ENCODE peak calls at places on chromosomes 3 and 15, in nine cellular contexts. N is CD4-positive, alpha-beta T cell; I is stimulated activated CD8-positive, alpha-beta memory T cell treated with anti-CD3 and anti-CD28 coated beads, Interleukin-2, amount 100 ng/mL, for 1 hour; B is lung microvascular endothelial cell; A is T1000; W is tibial artery; C is AG08396; H is activated naive CD8-positive, alpha-beta T cell treated with anti-CD3 and anti-CD28 coated beads, Interleukin-2, amount 50 U/mL, for 24 hours; V is NCI-H460. O is an unnamed sample.

GRCh38 chr3:124097362-124098120 is 105.6 kb upstream of the ROPN1 start:
- DNase-seq in H (no peak), A (no peak), C (no peak), N (no peak), B (peak; percentile 67), W (no peak), V (no peak), I (no peak), O (no peak)

GRCh38 chr15:31303434-31304073 is 23.1 kb upstream of the KLF13 start:
- DNase-seq in V (no peak), H (no peak), W (peak; percentile 65), I (no peak), C (peak; percentile 12), A (no peak), B (no peak), N (no peak), O (peak; percentile 11)

GRCh38 chr3:129413687-129414506 is 14.5 kb downstream of the EFCAB12 start:
- DNase-seq in H (no peak), W (no peak), N (no peak), V (no peak), C (peak; percentile 85), B (peak; percentile 86), I (no peak), A (peak; percentile 9), O (peak; percentile 88)

GRCh38 chr15:28783873-28784272 is 64.6 kb downstream of the GOLGA6L7 start:
- DNase-seq in W (no peak), N (no peak), I (no peak), C (no peak), V (no peak), H (no peak), A (no peak), B (no peak), O (no peak)

GRCh38 chr3:128152419-128153155 is 694 bp upstream of the EEFSEC start:
- DNase-seq in B (peak; percentile 71), V (peak; percentile 58), I (no peak), W (no peak), A (no peak), C (no peak), H (no peak), N (no peak), O (no peak)

GRCh38 chr3:5233026-5233425 is 45.5 kb downstream of the EDEM1 start:
- DNase-seq in B (no peak), A (no peak), N (no peak), I (no peak), C (no peak), W (no peak), V (no peak), H (no peak), O (no peak)

GRCh38 chr3:30516238-30516637 is 90.2 kb upstream of the TGFBR2 start:
- DNase-seq in A (no peak), N (no peak), V (no peak), B (peak; percentile 67), C (no peak), W (no peak), H (no peak), I (no peak), O (no peak)

GRCh38 chr3:194270627-194271458 is 80.3 kb downstream of the CPN2 start:
- DNase-seq in I (no peak), C (peak; percentile 57), N (no peak), B (peak; percentile 96), W (peak; percentile 94), A (no peak), H (no peak), V (peak; percentile 15), O (peak; percentile 71)

GRCh38 chr3:137165117-137165806 is 207.5 kb downstream of the IL20RB start:
- DNase-seq in I (no peak), W (no peak), H (no peak), N (no peak), A (peak; percentile 0), C (peak; percentile 19), B (no peak), V (no peak), O (no peak)

GRCh38 chr3:171846594-171846993 is 3.4 kb downstream of the TMEM212 start:
- DNase-seq in B (peak; percentile 81), A (no peak), V (no peak), H (no peak), N (no peak), C (no peak), W (no peak), I (no peak), O (peak; percentile 51)

GRCh38 chr3:50978991-50979667 is 304.4 kb downstream of the DOCK3 start:
- DNase-seq in W (no peak), H (no peak), I (no peak), B (no peak), C (no peak), V (no peak), N (no peak), A (no peak), O (no peak)

GRCh38 chr3:146465713-146466465 is 3.5 kb downstream of the PLSCR2 start:
- DNase-seq in I (no peak), W (no peak), C (no peak), H (no peak), B (no peak), N (no peak), A (no peak), V (no peak), O (no peak)

GRCh38 chr3:16179771-16180736 is 5.6 kb downstream of the GALNT15 start:
- DNase-seq in N (no peak), B (no peak), I (no peak), H (no peak), C (peak; percentile 69), W (no peak), A (no peak), V (no peak), O (peak; percentile 60)

GRCh38 chr3:49357466-49358216 is 512 bp downstream of the GPX1 start:
- DNase-seq in B (peak; percentile 91), A (peak; percentile 59), N (peak; percentile 47), I (no peak), V (peak; percentile 44), H (peak; percentile 61), C (peak; percentile 79), W (peak; percentile 54), O (peak; percentile 92)

GRCh38 chr3:184005981-184006507 is 11.6 kb downstream of the ABCC5 start:
- DNase-seq in I (no peak), V (peak; percentile 69), H (peak; percentile 32), W (peak; percentile 50), A (no peak), N (peak; percentile 8), B (peak; percentile 69), C (peak; percentile 26), O (no peak)

GRCh38 chr15:67433495-67434099 is 87.3 kb upstream of the C15orf61 start:
- DNase-seq in A (peak; percentile 13), C (peak; percentile 74), N (peak; percentile 8), I (no peak), B (peak; percentile 67), W (peak; percentile 43), H (peak; percentile 41), V (peak; percentile 43), O (peak; percentile 38)

GRCh38 chr3:45126730-45127129 is 19.4 kb downstream of the CDCP1 start:
- DNase-seq in V (no peak), C (no peak), B (no peak), N (no peak), H (no peak), I (no peak), A (no peak), W (no peak), O (no peak)

GRCh38 chr15:80599359-80599758 is 95.8 kb upstream of the ABHD17C start:
- DNase-seq in B (peak; percentile 66), I (no peak), N (no peak), H (no peak), V (no peak), W (no peak), A (no peak), C (no peak), O (peak; percentile 82)

GRCh38 chr3:127997961-127998360 is 54.3 kb upstream of the SEC61A1 start:
- DNase-seq in H (no peak), N (no peak), A (no peak), C (no peak), W (no peak), V (no peak), B (no peak), I (no peak), O (no peak)

GRCh38 chr15:74657846-74658245 is 38.0 kb downstream of the EDC3 start:
- DNase-seq in A (no peak), V (no peak), N (no peak), B (no peak), C (no peak), H (no peak), I (no peak), W (no peak), O (no peak)

GRCh38 chr3:71031151-71031550 is 552.4 kb downstream of the FOXP1 start:
- DNase-seq in C (no peak), V (no peak), A (no peak), N (no peak), W (no peak), I (no peak), H (no peak), B (no peak), O (no peak)

GRCh38 chr3:81315051-81315450 is 446.4 kb downstream of the GBE1 start:
- DNase-seq in H (no peak), B (no peak), N (no peak), V (no peak), C (no peak), A (no peak), W (no peak), I (no peak), O (no peak)

GRCh38 chr3:183435701-183436100 is 7.3 kb upstream of the MCF2L2 start:
- DNase-seq in A (no peak), W (no peak), H (no peak), V (no peak), N (no peak), C (no peak), I (no peak), B (no peak), O (no peak)